ENCODE peak calls at places on chromosome 6, in seven cellular contexts. Z, L, K, R, O, W and X are unnamed samples.

GRCh38 chr6:52049252-52050050 is 38.0 kb downstream of the PKHD1 start:
- DNase-seq in L (peak; percentile 63), R (no peak), Z (peak; percentile 9), W (no peak), K (no peak), O (no peak), X (no peak)

GRCh38 chr6:146582857-146583256 is 15.9 kb upstream of the ADGB start:
- DNase-seq in W (no peak), O (no peak), Z (no peak), R (no peak), L (peak; percentile 20), K (peak; percentile 38), X (no peak)

GRCh38 chr6:1872649-1873131 is 263.0 kb downstream of the FOXC1 start:
- DNase-seq in L (peak; percentile 61), O (peak; percentile 33), W (no peak), R (no peak), Z (peak; percentile 38), K (no peak), X (no peak)

GRCh38 chr6:78101387-78101786 is 448.5 kb downstream of the MEI4 start:
- DNase-seq in Z (no peak), L (no peak), W (no peak), R (no peak), O (no peak), K (no peak), X (no peak)

GRCh38 chr6:27078734-27079357 is 168.7 kb upstream of the PRSS16 start:
- DNase-seq in W (no peak), K (peak; percentile 42), Z (peak; percentile 65), R (no peak), L (peak; percentile 80), O (peak; percentile 47), X (peak; percentile 42)

GRCh38 chr6:34543421-34543820 is 12.7 kb downstream of the SPDEF start:
- DNase-seq in L (peak; percentile 34), Z (no peak), O (peak; percentile 26), R (no peak), W (no peak), K (no peak), X (peak; percentile 97)

GRCh38 chr6:150616581-150616980 is 16.9 kb downstream of the PLEKHG1 start:
- DNase-seq in Z (no peak), R (no peak), O (no peak), K (no peak), W (no peak), L (no peak), X (no peak)

GRCh38 chr6:30640481-30640880 is 6.5 kb upstream of the C6orf136 start:
- DNase-seq in Z (no peak), L (no peak), R (no peak), K (no peak), O (no peak), W (no peak), X (peak; percentile 37)

GRCh38 chr6:37635319-37635718 is 62.4 kb downstream of the MDGA1 start:
- DNase-seq in O (no peak), R (no peak), K (no peak), Z (no peak), L (no peak), W (no peak), X (no peak)

GRCh38 chr6:158758464-158758863 is 60.7 kb downstream of the EZR start:
- DNase-seq in Z (peak; percentile 47), L (no peak), O (no peak), K (no peak), R (no peak), W (no peak), X (peak; percentile 32)

GRCh38 chr6:25768566-25768965 is 14.0 kb downstream of the SLC17A4 start:
- DNase-seq in O (no peak), K (no peak), W (no peak), R (no peak), L (no peak), Z (no peak), X (no peak)